ENCODE peak calls at places on chromosome 11, in four cellular contexts. One of them, this sample, is unnamed.

GRCh38 chr11:103109818-103110388 is 677 bp downstream of the DYNC2H1 start:
- DNase-seq in HuH-7.5: no peak
- DNase-seq in AG04450: no peak
- DNase-seq in lower lobe of right lung: no peak
- DNase-seq in this sample: no peak

GRCh38 chr11:36361901-36362391 is 65.9 kb downstream of the PRR5L start:
- DNase-seq in HuH-7.5: no peak
- DNase-seq in AG04450: peak
- DNase-seq in lower lobe of right lung: peak
- DNase-seq in this sample: peak

GRCh38 chr11:30333405-30333804 is 10.5 kb downstream of the ARL14EP start:
- DNase-seq in HuH-7.5: no peak
- DNase-seq in AG04450: no peak
- DNase-seq in lower lobe of right lung: no peak
- DNase-seq in this sample: no peak

GRCh38 chr11:121810291-121810690 is 305.7 kb downstream of the BLID start:
- DNase-seq in HuH-7.5: no peak
- DNase-seq in AG04450: peak
- DNase-seq in lower lobe of right lung: no peak
- DNase-seq in this sample: no peak

GRCh38 chr11:5689551-5689983 is at the start of gene TRIM22:
- DNase-seq in HuH-7.5: no peak
- DNase-seq in AG04450: no peak
- DNase-seq in lower lobe of right lung: peak
- DNase-seq in this sample: no peak

GRCh38 chr11:60498853-60499252 is 6.3 kb downstream of the MS4A12 start:
- DNase-seq in HuH-7.5: no peak
- DNase-seq in AG04450: no peak
- DNase-seq in lower lobe of right lung: no peak
- DNase-seq in this sample: no peak

GRCh38 chr11:76702378-76703128 is 32.0 kb upstream of the LRRC32 start:
- DNase-seq in HuH-7.5: no peak
- DNase-seq in AG04450: no peak
- DNase-seq in lower lobe of right lung: no peak
- DNase-seq in this sample: no peak

GRCh38 chr11:8873966-8874365 is 37.0 kb upstream of the AKIP1 start:
- DNase-seq in HuH-7.5: no peak
- DNase-seq in AG04450: no peak
- DNase-seq in lower lobe of right lung: no peak
- DNase-seq in this sample: no peak

GRCh38 chr11:110141812-110142211 is 48.6 kb downstream of the ZC3H12C start:
- DNase-seq in HuH-7.5: no peak
- DNase-seq in AG04450: no peak
- DNase-seq in lower lobe of right lung: no peak
- DNase-seq in this sample: no peak

GRCh38 chr11:64757549-64758329 is 2.0 kb downstream of the PYGM start:
- DNase-seq in HuH-7.5: no peak
- DNase-seq in AG04450: no peak
- DNase-seq in lower lobe of right lung: no peak
- DNase-seq in this sample: peak

GRCh38 chr11:272195-272930 is 5.8 kb upstream of the NLRP6 start:
- DNase-seq in HuH-7.5: no peak
- DNase-seq in AG04450: no peak
- DNase-seq in lower lobe of right lung: no peak
- DNase-seq in this sample: no peak

GRCh38 chr11:117809236-117810055 is 12.4 kb upstream of the DSCAML1 start:
- DNase-seq in HuH-7.5: peak
- DNase-seq in AG04450: no peak
- DNase-seq in lower lobe of right lung: peak
- DNase-seq in this sample: no peak

GRCh38 chr11:118153516-118153915 is 893 bp upstream of the SCN4B start:
- DNase-seq in HuH-7.5: no peak
- DNase-seq in AG04450: no peak
- DNase-seq in lower lobe of right lung: no peak
- DNase-seq in this sample: no peak

GRCh38 chr11:82858556-82859091 is 41.6 kb downstream of the PRCP start:
- DNase-seq in HuH-7.5: no peak
- DNase-seq in AG04450: peak
- DNase-seq in lower lobe of right lung: no peak
- DNase-seq in this sample: no peak

GRCh38 chr11:18974192-18974591 is 35.0 kb upstream of the MRGPRX1 start:
- DNase-seq in HuH-7.5: no peak
- DNase-seq in AG04450: no peak
- DNase-seq in lower lobe of right lung: no peak
- DNase-seq in this sample: no peak

GRCh38 chr11:109695696-109696095 is 273.7 kb downstream of the C11orf87 start:
- DNase-seq in HuH-7.5: no peak
- DNase-seq in AG04450: no peak
- DNase-seq in lower lobe of right lung: no peak
- DNase-seq in this sample: no peak

GRCh38 chr11:19723572-19724342 is 11.1 kb downstream of the NAV2 start:
- DNase-seq in HuH-7.5: no peak
- DNase-seq in AG04450: no peak
- DNase-seq in lower lobe of right lung: peak
- DNase-seq in this sample: peak

GRCh38 chr11:117096973-117097566 is 1.2 kb downstream of the SIK3 start:
- DNase-seq in HuH-7.5: no peak
- DNase-seq in AG04450: no peak
- DNase-seq in lower lobe of right lung: no peak
- DNase-seq in this sample: no peak

GRCh38 chr11:123253909-123254308 is 58.9 kb upstream of the CLMP start:
- DNase-seq in HuH-7.5: no peak
- DNase-seq in AG04450: peak
- DNase-seq in lower lobe of right lung: no peak
- DNase-seq in this sample: no peak

GRCh38 chr11:67408437-67409200 is 4.7 kb downstream of the TBC1D10C start:
- DNase-seq in HuH-7.5: peak
- DNase-seq in AG04450: no peak
- DNase-seq in lower lobe of right lung: no peak
- DNase-seq in this sample: no peak

GRCh38 chr11:46710821-46711269 is 8.2 kb upstream of the F2 start:
- DNase-seq in HuH-7.5: no peak
- DNase-seq in AG04450: peak
- DNase-seq in lower lobe of right lung: no peak
- DNase-seq in this sample: peak

GRCh38 chr11:47917643-47918369 is 62.6 kb upstream of the PTPRJ start:
- DNase-seq in HuH-7.5: no peak
- DNase-seq in AG04450: peak
- DNase-seq in lower lobe of right lung: peak
- DNase-seq in this sample: no peak

GRCh38 chr11:11977206-11977938 is 31.1 kb downstream of the DKK3 start:
- DNase-seq in HuH-7.5: no peak
- DNase-seq in AG04450: peak
- DNase-seq in lower lobe of right lung: no peak
- DNase-seq in this sample: peak

GRCh38 chr11:46247664-46248063 is 29.8 kb upstream of the CREB3L1 start:
- DNase-seq in HuH-7.5: peak
- DNase-seq in AG04450: no peak
- DNase-seq in lower lobe of right lung: no peak
- DNase-seq in this sample: no peak

GRCh38 chr11:120511116-120511803 is at the start of gene GRIK4:
- DNase-seq in HuH-7.5: peak
- DNase-seq in AG04450: no peak
- DNase-seq in lower lobe of right lung: peak
- DNase-seq in this sample: peak

GRCh38 chr11:23406131-23406819 is 546.0 kb upstream of the CCDC179 start:
- DNase-seq in HuH-7.5: no peak
- DNase-seq in AG04450: no peak
- DNase-seq in lower lobe of right lung: peak
- DNase-seq in this sample: no peak

GRCh38 chr11:57427692-57428082 is 766 bp upstream of the SLC43A3 start:
- DNase-seq in HuH-7.5: no peak
- DNase-seq in AG04450: no peak
- DNase-seq in lower lobe of right lung: no peak
- DNase-seq in this sample: peak

GRCh38 chr11:12008790-12009616 is 577 bp upstream of the DKK3 start:
- DNase-seq in HuH-7.5: peak
- DNase-seq in AG04450: no peak
- DNase-seq in lower lobe of right lung: peak
- DNase-seq in this sample: no peak

GRCh38 chr11:40713083-40713482 is 746.4 kb downstream of the LRRC4C start:
- DNase-seq in HuH-7.5: no peak
- DNase-seq in AG04450: no peak
- DNase-seq in lower lobe of right lung: no peak
- DNase-seq in this sample: no peak

GRCh38 chr11:15006139-15006759 is 34.1 kb upstream of the CALCA start:
- DNase-seq in HuH-7.5: peak
- DNase-seq in AG04450: no peak
- DNase-seq in lower lobe of right lung: no peak
- DNase-seq in this sample: no peak

This sample was measured in right lobe of liver.